ENCODE peak calls at places on chromosome 12, in seven cellular contexts. One of them, this sample, is unnamed.

GRCh38 chr12:52603314-52603713 is 2.1 kb upstream of the KRT72 start:
- DNase-seq in tibial nerve: no peak
- DNase-seq in thyroid gland: no peak
- DNase-seq in Panc1: no peak
- DNase-seq in WERI-Rb-1: no peak
- DNase-seq in stomach: no peak
- DNase-seq in adrenal gland: no peak
- DNase-seq in this sample: no peak

GRCh38 chr12:27988594-27989233 is 16.2 kb upstream of the PTHLH start:
- DNase-seq in stomach: no peak
- DNase-seq in WERI-Rb-1: no peak
- DNase-seq in tibial nerve: no peak
- DNase-seq in adrenal gland: no peak
- DNase-seq in Panc1: no peak
- DNase-seq in thyroid gland: no peak
- DNase-seq in this sample: no peak

GRCh38 chr12:50185975-50186663 is 18.9 kb upstream of the CERS5 start:
- DNase-seq in Panc1: no peak
- DNase-seq in adrenal gland: no peak
- DNase-seq in stomach: no peak
- DNase-seq in thyroid gland: no peak
- DNase-seq in WERI-Rb-1: no peak
- DNase-seq in tibial nerve: no peak
- DNase-seq in this sample: no peak

GRCh38 chr12:32070370-32070769 is 36.3 kb upstream of the BICD1 start:
- DNase-seq in adrenal gland: no peak
- DNase-seq in thyroid gland: no peak
- DNase-seq in WERI-Rb-1: no peak
- DNase-seq in tibial nerve: no peak
- DNase-seq in Panc1: no peak
- DNase-seq in stomach: no peak
- DNase-seq in this sample: no peak

GRCh38 chr12:105100207-105100985 is 7.1 kb upstream of the WASHC4 start:
- DNase-seq in WERI-Rb-1: no peak
- DNase-seq in Panc1: no peak
- DNase-seq in stomach: no peak
- DNase-seq in adrenal gland: no peak
- DNase-seq in tibial nerve: no peak
- DNase-seq in thyroid gland: no peak
- DNase-seq in this sample: no peak

GRCh38 chr12:95004610-95005009 is 1.1 kb upstream of the NDUFA12 start:
- DNase-seq in tibial nerve: peak; percentile 38
- DNase-seq in WERI-Rb-1: no peak
- DNase-seq in stomach: no peak
- DNase-seq in adrenal gland: no peak
- DNase-seq in thyroid gland: no peak
- DNase-seq in Panc1: no peak
- DNase-seq in this sample: no peak

GRCh38 chr12:32155041-32155440 is 48.4 kb downstream of the BICD1 start:
- DNase-seq in thyroid gland: no peak
- DNase-seq in adrenal gland: no peak
- DNase-seq in stomach: no peak
- DNase-seq in WERI-Rb-1: no peak
- DNase-seq in tibial nerve: no peak
- DNase-seq in Panc1: no peak
- DNase-seq in this sample: no peak

GRCh38 chr12:113805673-113806072 is 160.5 kb downstream of the RBM19 start:
- DNase-seq in thyroid gland: no peak
- DNase-seq in WERI-Rb-1: no peak
- DNase-seq in tibial nerve: no peak
- DNase-seq in stomach: no peak
- DNase-seq in adrenal gland: no peak
- DNase-seq in Panc1: no peak
- DNase-seq in this sample: no peak

GRCh38 chr12:120640840-120641833 is 711 bp downstream of the CABP1 start:
- DNase-seq in stomach: peak; percentile 66
- DNase-seq in thyroid gland: peak; percentile 57
- DNase-seq in adrenal gland: peak; percentile 76
- DNase-seq in WERI-Rb-1: no peak
- DNase-seq in tibial nerve: no peak
- DNase-seq in Panc1: no peak
- DNase-seq in this sample: peak; percentile 49

GRCh38 chr12:4284306-4284705 is 10.7 kb downstream of the CCND2 start:
- DNase-seq in Panc1: no peak
- DNase-seq in WERI-Rb-1: no peak
- DNase-seq in tibial nerve: no peak
- DNase-seq in thyroid gland: no peak
- DNase-seq in adrenal gland: no peak
- DNase-seq in stomach: no peak
- DNase-seq in this sample: no peak

GRCh38 chr12:34215213-34215892 is 193.1 kb downstream of the ALG10 start:
- DNase-seq in WERI-Rb-1: no peak
- DNase-seq in Panc1: no peak
- DNase-seq in thyroid gland: no peak
- DNase-seq in adrenal gland: no peak
- DNase-seq in tibial nerve: no peak
- DNase-seq in stomach: no peak
- DNase-seq in this sample: no peak

GRCh38 chr12:13390381-13390856 is 193.9 kb downstream of the EMP1 start:
- DNase-seq in Panc1: no peak
- DNase-seq in stomach: peak; percentile 98
- DNase-seq in thyroid gland: peak; percentile 99
- DNase-seq in WERI-Rb-1: no peak
- DNase-seq in adrenal gland: peak; percentile 93
- DNase-seq in tibial nerve: peak; percentile 32
- DNase-seq in this sample: peak; percentile 83

GRCh38 chr12:71426648-71427047 is 12.9 kb upstream of the LGR5 start:
- DNase-seq in tibial nerve: no peak
- DNase-seq in stomach: no peak
- DNase-seq in adrenal gland: no peak
- DNase-seq in Panc1: no peak
- DNase-seq in thyroid gland: no peak
- DNase-seq in WERI-Rb-1: no peak
- DNase-seq in this sample: no peak

GRCh38 chr12:130764475-130765185 is 48.5 kb upstream of the RIMBP2 start:
- DNase-seq in Panc1: peak; percentile 22
- DNase-seq in WERI-Rb-1: no peak
- DNase-seq in thyroid gland: no peak
- DNase-seq in tibial nerve: no peak
- DNase-seq in stomach: no peak
- DNase-seq in adrenal gland: no peak
- DNase-seq in this sample: no peak

GRCh38 chr12:18752947-18753346 is 15.0 kb downstream of the CAPZA3 start:
- DNase-seq in Panc1: no peak
- DNase-seq in adrenal gland: no peak
- DNase-seq in WERI-Rb-1: no peak
- DNase-seq in thyroid gland: no peak
- DNase-seq in stomach: no peak
- DNase-seq in tibial nerve: no peak
- DNase-seq in this sample: no peak

GRCh38 chr12:48973992-48974673 is 2.6 kb upstream of the WNT10B start:
- DNase-seq in Panc1: no peak
- DNase-seq in WERI-Rb-1: peak; percentile 47
- DNase-seq in thyroid gland: peak; percentile 46
- DNase-seq in stomach: peak; percentile 60
- DNase-seq in tibial nerve: peak; percentile 74
- DNase-seq in adrenal gland: peak; percentile 47
- DNase-seq in this sample: no peak

GRCh38 chr12:121166356-121166755 is 33.7 kb downstream of the P2RX7 start:
- DNase-seq in Panc1: no peak
- DNase-seq in thyroid gland: no peak
- DNase-seq in adrenal gland: no peak
- DNase-seq in WERI-Rb-1: peak; percentile 50
- DNase-seq in tibial nerve: no peak
- DNase-seq in stomach: no peak
- DNase-seq in this sample: no peak

GRCh38 chr12:26402648-26403047 is 207.3 kb downstream of the SSPN start:
- DNase-seq in adrenal gland: no peak
- DNase-seq in Panc1: peak; percentile 5
- DNase-seq in thyroid gland: peak; percentile 68
- DNase-seq in WERI-Rb-1: no peak
- DNase-seq in tibial nerve: no peak
- DNase-seq in stomach: peak; percentile 65
- DNase-seq in this sample: no peak

GRCh38 chr12:11978985-11979384 is 91.8 kb upstream of the BCL2L14 start:
- DNase-seq in WERI-Rb-1: no peak
- DNase-seq in Panc1: no peak
- DNase-seq in adrenal gland: no peak
- DNase-seq in thyroid gland: no peak
- DNase-seq in tibial nerve: no peak
- DNase-seq in stomach: no peak
- DNase-seq in this sample: no peak

GRCh38 chr12:27592548-27592947 is 68.5 kb downstream of the PPFIBP1 start:
- DNase-seq in tibial nerve: peak; percentile 8
- DNase-seq in adrenal gland: peak; percentile 65
- DNase-seq in stomach: peak; percentile 40
- DNase-seq in thyroid gland: peak; percentile 12
- DNase-seq in Panc1: no peak
- DNase-seq in WERI-Rb-1: no peak
- DNase-seq in this sample: peak; percentile 36

GRCh38 chr12:123149088-123149827 is 1.6 kb downstream of the PITPNM2 start:
- DNase-seq in thyroid gland: no peak
- DNase-seq in stomach: no peak
- DNase-seq in tibial nerve: no peak
- DNase-seq in WERI-Rb-1: no peak
- DNase-seq in Panc1: no peak
- DNase-seq in adrenal gland: peak; percentile 58
- DNase-seq in this sample: no peak
- H3K27ac ChIP-seq in thyroid gland: peak overlapping the region; percentile 44
- H3K27ac ChIP-seq in stomach: peak overlapping the region; percentile 85
- H3K27ac ChIP-seq in tibial nerve: peak overlapping the region; percentile 80
- H3K27ac ChIP-seq in WERI-Rb-1: no peak overlapping the region
- H3K27ac ChIP-seq in Panc1: peak overlapping the region; percentile 76
- H3K27ac ChIP-seq in adrenal gland: peak overlapping the region; percentile 88
- H3K27ac ChIP-seq in this sample: peak overlapping the region; percentile 81

DNA sequence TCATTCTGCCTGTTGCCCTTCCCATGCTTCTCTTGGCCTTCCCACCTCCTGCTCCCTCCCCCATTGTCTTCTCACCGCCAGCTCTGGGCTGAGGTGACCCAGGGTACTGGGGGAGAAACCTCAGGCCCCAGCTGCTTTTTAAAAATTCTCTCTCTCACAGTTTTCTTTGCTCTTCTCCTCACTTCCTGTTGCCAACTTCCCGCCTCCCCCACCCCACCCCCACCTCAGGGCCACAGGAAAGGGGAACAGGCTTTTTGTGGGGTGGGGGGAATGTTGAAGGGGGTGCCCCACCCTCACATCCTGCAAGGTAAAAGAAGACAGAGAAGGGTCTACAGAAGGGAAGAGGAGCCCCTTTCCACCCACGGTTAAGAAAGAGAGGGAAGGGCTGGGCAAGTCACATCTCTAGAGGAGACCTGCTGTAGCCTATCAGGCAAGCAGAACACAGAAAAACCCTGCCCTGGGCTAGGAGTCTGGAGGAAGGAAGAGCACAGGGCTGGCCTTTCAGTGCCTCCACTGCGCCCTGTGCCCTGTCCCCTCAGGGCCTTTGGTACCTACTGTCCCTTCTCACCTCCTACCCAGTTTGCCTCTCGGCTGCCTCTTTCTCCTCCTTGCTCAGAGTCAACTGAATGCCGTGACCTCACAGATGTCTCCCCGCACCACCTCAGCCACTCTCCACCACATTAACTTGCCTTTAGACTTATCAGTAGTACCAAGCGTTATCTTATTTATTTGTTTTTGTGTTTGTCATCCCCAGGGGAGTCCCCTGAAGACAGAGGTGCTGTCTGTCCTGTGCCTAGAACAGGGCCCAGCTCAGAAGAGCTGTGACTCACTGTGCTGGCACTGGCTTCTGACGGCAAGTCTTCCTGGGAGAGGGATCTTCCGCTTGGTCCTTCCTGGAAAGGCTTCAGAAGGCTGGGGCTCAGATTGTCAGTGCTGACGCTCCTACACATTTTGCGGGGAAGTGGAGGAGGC is 1.7 kb downstream of the ARHGAP9 start:
- DNase-seq in stomach: no peak
- DNase-seq in thyroid gland: no peak
- DNase-seq in Panc1: no peak
- DNase-seq in WERI-Rb-1: no peak
- DNase-seq in tibial nerve: no peak
- DNase-seq in adrenal gland: peak; percentile 66
- DNase-seq in this sample: peak; percentile 63
- H3K4me3 ChIP-seq in stomach: peak overlapping the region; percentile 18
- H3K4me3 ChIP-seq in thyroid gland: no peak overlapping the region
- H3K4me3 ChIP-seq in Panc1: no peak overlapping the region
- H3K4me3 ChIP-seq in WERI-Rb-1: no peak overlapping the region
- H3K4me3 ChIP-seq in tibial nerve: peak overlapping the region; percentile 2
- H3K4me3 ChIP-seq in adrenal gland: no peak overlapping the region
- H3K4me3 ChIP-seq in this sample: peak overlapping the region; percentile 22

GRCh38 chr12:132176358-132176919 is 32.2 kb downstream of the NOC4L start:
- DNase-seq in WERI-Rb-1: no peak
- DNase-seq in Panc1: no peak
- DNase-seq in adrenal gland: no peak
- DNase-seq in stomach: no peak
- DNase-seq in thyroid gland: no peak
- DNase-seq in tibial nerve: no peak
- DNase-seq in this sample: peak; percentile 79

GRCh38 chr12:132178801-132179401 is 34.6 kb downstream of the NOC4L start:
- DNase-seq in thyroid gland: no peak
- DNase-seq in adrenal gland: no peak
- DNase-seq in WERI-Rb-1: no peak
- DNase-seq in Panc1: no peak
- DNase-seq in stomach: no peak
- DNase-seq in tibial nerve: no peak
- DNase-seq in this sample: no peak

GRCh38 chr12:132176920-132177551 is 32.8 kb downstream of the NOC4L start:
- DNase-seq in tibial nerve: no peak
- DNase-seq in stomach: no peak
- DNase-seq in WERI-Rb-1: no peak
- DNase-seq in thyroid gland: no peak
- DNase-seq in Panc1: no peak
- DNase-seq in adrenal gland: no peak
- DNase-seq in this sample: peak; percentile 65

GRCh38 chr12:132179431-132180362 is 35.4 kb downstream of the NOC4L start:
- DNase-seq in thyroid gland: no peak
- DNase-seq in adrenal gland: no peak
- DNase-seq in stomach: no peak
- DNase-seq in WERI-Rb-1: no peak
- DNase-seq in tibial nerve: no peak
- DNase-seq in Panc1: no peak
- DNase-seq in this sample: no peak

GRCh38 chr12:132178314-132178713 is 34.1 kb downstream of the NOC4L start:
- DNase-seq in stomach: no peak
- DNase-seq in thyroid gland: no peak
- DNase-seq in WERI-Rb-1: no peak
- DNase-seq in adrenal gland: no peak
- DNase-seq in tibial nerve: no peak
- DNase-seq in Panc1: no peak
- DNase-seq in this sample: no peak
- H3K27me3 ChIP-seq in stomach: peaks cover 36% of the 10 kb centered on the region
- H3K27me3 ChIP-seq in thyroid gland: no peaks in the 10 kb centered on the region
- H3K27me3 ChIP-seq in WERI-Rb-1: no peaks in the 10 kb centered on the region
- H3K27me3 ChIP-seq in adrenal gland: peaks cover 26% of the 10 kb centered on the region
- H3K27me3 ChIP-seq in tibial nerve: no peaks in the 10 kb centered on the region
- H3K27me3 ChIP-seq in Panc1: peaks cover under 1% of the 10 kb centered on the region
- H3K27me3 ChIP-seq in this sample: peaks cover 3% of the 10 kb centered on the region

DNA sequence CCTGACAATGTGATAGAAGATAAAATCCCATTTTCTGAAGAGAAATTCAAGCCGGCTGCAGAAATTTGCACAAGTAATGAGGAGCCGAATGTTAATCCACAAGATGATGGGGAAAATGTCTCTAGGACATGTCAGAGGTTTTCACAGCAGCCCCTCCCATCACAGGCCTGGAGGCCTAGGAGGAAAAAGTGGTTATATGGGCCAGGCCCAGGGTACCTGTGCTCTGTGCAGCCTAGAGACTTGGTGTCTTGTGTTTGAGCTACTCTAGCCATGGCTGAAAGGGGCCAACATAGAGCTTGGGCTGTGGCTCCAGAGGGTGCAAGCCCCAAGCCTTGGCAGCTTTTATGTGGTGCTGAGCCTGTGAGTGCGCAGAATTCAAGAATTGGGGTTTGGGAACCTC is 7.4 kb downstream of the LACRT start:
- DNase-seq in tibial nerve: no peak
- DNase-seq in thyroid gland: no peak
- DNase-seq in adrenal gland: no peak
- DNase-seq in stomach: no peak
- DNase-seq in Panc1: no peak
- DNase-seq in WERI-Rb-1: no peak
- DNase-seq in this sample: no peak
- H3K27ac ChIP-seq in tibial nerve: no peak overlapping the region
- H3K27ac ChIP-seq in thyroid gland: no peak overlapping the region
- H3K27ac ChIP-seq in adrenal gland: no peak overlapping the region
- H3K27ac ChIP-seq in stomach: no peak overlapping the region
- H3K27ac ChIP-seq in Panc1: no peak overlapping the region
- H3K27ac ChIP-seq in WERI-Rb-1: no peak overlapping the region
- H3K27ac ChIP-seq in this sample: no peak overlapping the region